ENCODE peak calls at places on chromosomes 6 and 20, in eight cellular contexts. A, P, N, W, V, Q, K and B are unnamed samples.

GRCh38 chr6:134216304-134217029 is 101.4 kb downstream of the SGK1 start:
- DNase-seq in A (no peak), P (no peak), N (no peak), W (no peak), V (no peak), Q (no peak), K (no peak), B (no peak)

GRCh38 chr6:150764638-150765456 is 100.7 kb upstream of the MTHFD1L start:
- DNase-seq in A (no peak), P (no peak), N (no peak), W (no peak), V (no peak), Q (no peak), K (no peak), B (no peak)

GRCh38 chr6:41255638-41256246 is 27.6 kb downstream of the TREML4 start:
- DNase-seq in A (no peak), P (no peak), N (no peak), W (no peak), V (no peak), Q (no peak), K (no peak), B (no peak)

GRCh38 chr20:10793741-10794140 is 119.9 kb upstream of the JAG1 start:
- DNase-seq in A (no peak), P (no peak), N (no peak), W (no peak), V (no peak), Q (peak), K (peak), B (no peak)

GRCh38 chr20:33211817-33212424 is 5.2 kb upstream of the BPIFA3 start:
- DNase-seq in A (peak), P (peak), N (peak), W (peak), V (peak), Q (peak), K (peak), B (peak)

GRCh38 chr6:55568779-55569439 is 10.1 kb downstream of the HMGCLL1 start:
- DNase-seq in A (no peak), P (no peak), N (no peak), W (peak), V (no peak), Q (peak), K (no peak), B (no peak)

GRCh38 chr6:110415297-110415916 is at the start of gene DDO:
- DNase-seq in A (peak), P (no peak), N (peak), W (no peak), V (peak), Q (no peak), K (no peak), B (peak)

GRCh38 chr6:36625161-36625919 is 31.2 kb downstream of the SRSF3 start:
- DNase-seq in A (peak), P (no peak), N (no peak), W (no peak), V (peak), Q (peak), K (no peak), B (peak)

GRCh38 chr20:49501917-49502316 is 19.4 kb upstream of the KCNB1 start:
- DNase-seq in A (peak), P (peak), N (peak), W (no peak), V (peak), Q (peak), K (peak), B (peak)

GRCh38 chr20:38089500-38089899 is 56.0 kb downstream of the RPRD1B start:
- DNase-seq in A (no peak), P (no peak), N (no peak), W (no peak), V (no peak), Q (no peak), K (no peak), B (no peak)

GRCh38 chr6:143759666-143760065 is 81.9 kb downstream of the PHACTR2 start:
- DNase-seq in A (no peak), P (no peak), N (peak), W (no peak), V (no peak), Q (no peak), K (no peak), B (peak)

GRCh38 chr20:23655551-23656211 is 17.9 kb upstream of the CST3 start:
- DNase-seq in A (no peak), P (no peak), N (no peak), W (no peak), V (no peak), Q (no peak), K (no peak), B (peak)

GRCh38 chr6:113994934-113995342 is 24.0 kb upstream of the HDAC2 start:
- DNase-seq in A (peak), P (peak), N (peak), W (peak), V (peak), Q (peak), K (peak), B (peak)

GRCh38 chr6:150998992-150999975 is 133.8 kb downstream of the MTHFD1L start:
- DNase-seq in A (no peak), P (no peak), N (no peak), W (no peak), V (no peak), Q (no peak), K (no peak), B (peak)

GRCh38 chr20:47273591-47274235 is 82.8 kb downstream of the ZMYND8 start:
- DNase-seq in A (peak), P (no peak), N (no peak), W (no peak), V (peak), Q (no peak), K (no peak), B (peak)

GRCh38 chr6:30555428-30556005 is 772 bp downstream of the GNL1 start:
- DNase-seq in A (peak), P (no peak), N (peak), W (peak), V (peak), Q (peak), K (peak), B (peak)

GRCh38 chr20:52102559-52102958 is 89.0 kb downstream of the ZFP64 start:
- DNase-seq in A (no peak), P (no peak), N (no peak), W (no peak), V (no peak), Q (no peak), K (no peak), B (no peak)
- H3K4me3 ChIP-seq in A (no peak), P (no peak), N (no peak), W (no peak), V (no peak), Q (no peak), K (peak), B (no peak)

GRCh38 chr6:155227076-155227475 is 36.7 kb upstream of the CLDN20 start:
- DNase-seq in A (peak), P (no peak), N (no peak), W (no peak), V (peak), Q (peak), K (peak), B (no peak)

GRCh38 chr6:155228549-155229166 is 35.2 kb upstream of the CLDN20 start:
- DNase-seq in A (peak), P (no peak), N (no peak), W (peak), V (peak), Q (no peak), K (no peak), B (peak)

GRCh38 chr6:155224031-155224451 is 39.8 kb upstream of the CLDN20 start:
- DNase-seq in A (peak), P (peak), N (peak), W (peak), V (peak), Q (no peak), K (no peak), B (peak)

GRCh38 chr6:155221086-155221485 is 42.7 kb upstream of the CLDN20 start:
- DNase-seq in A (no peak), P (no peak), N (no peak), W (no peak), V (no peak), Q (no peak), K (no peak), B (no peak)

GRCh38 chr6:155224618-155225017 is 39.2 kb upstream of the CLDN20 start:
- DNase-seq in A (peak), P (no peak), N (no peak), W (peak), V (no peak), Q (no peak), K (no peak), B (peak)
- TF ChIP-seq EZH2 in A (no peak), P (no peak), N (no peak), W (no peak), V (no peak), Q (no peak), K (no peak), B (no peak)

GRCh38 chr6:32108094-32108627 is 977 bp downstream of the TNXB start:
- DNase-seq in A (no peak), P (no peak), N (no peak), W (peak), V (no peak), Q (peak), K (peak), B (peak)
- H3K4me2 ChIP-seq in A (peak), P (peak), N (no peak), W (peak), V (peak), Q (peak), K (peak), B (peak)

GRCh38 chr6:167351656-167352354 is 26.9 kb downstream of the TTLL2 start:
- DNase-seq in A (no peak), P (no peak), N (no peak), W (no peak), V (no peak), Q (no peak), K (no peak), B (no peak)
- H3K4me3 ChIP-seq in A (peak), P (peak), N (no peak), W (peak), V (peak), Q (no peak), K (no peak), B (no peak)

GRCh38 chr20:46246527-46246926 is 61.8 kb downstream of the CDH22 start:
- DNase-seq in A (no peak), P (no peak), N (no peak), W (no peak), V (no peak), Q (no peak), K (peak), B (no peak)
- TF ChIP-seq EZH2 in A (no peak), P (no peak), N (no peak), W (no peak), V (peak), Q (no peak), K (no peak), B (no peak)

GRCh38 chr6:125940691-125941090 is 15.9 kb upstream of the HINT3 start:
- DNase-seq in A (peak), P (no peak), N (no peak), W (no peak), V (no peak), Q (no peak), K (no peak), B (peak)
- H3K4me2 ChIP-seq in A (no peak), P (no peak), N (no peak), W (no peak), V (peak), Q (no peak), K (no peak), B (peak)

GRCh38 chr6:160042788-160043301 is 74.0 kb downstream of the IGF2R start:
- DNase-seq in A (peak), P (no peak), N (no peak), W (no peak), V (peak), Q (no peak), K (no peak), B (peak)

GRCh38 chr6:160040527-160041264 is 71.8 kb downstream of the IGF2R start:
- DNase-seq in A (no peak), P (no peak), N (no peak), W (no peak), V (no peak), Q (no peak), K (no peak), B (no peak)

GRCh38 chr6:160043784-160044183 is 74.9 kb downstream of the IGF2R start:
- DNase-seq in A (no peak), P (no peak), N (no peak), W (no peak), V (no peak), Q (no peak), K (no peak), B (no peak)

GRCh38 chr6:160041608-160042007 is 72.7 kb downstream of the IGF2R start:
- DNase-seq in A (peak), P (no peak), N (no peak), W (no peak), V (peak), Q (no peak), K (no peak), B (peak)

DNA sequence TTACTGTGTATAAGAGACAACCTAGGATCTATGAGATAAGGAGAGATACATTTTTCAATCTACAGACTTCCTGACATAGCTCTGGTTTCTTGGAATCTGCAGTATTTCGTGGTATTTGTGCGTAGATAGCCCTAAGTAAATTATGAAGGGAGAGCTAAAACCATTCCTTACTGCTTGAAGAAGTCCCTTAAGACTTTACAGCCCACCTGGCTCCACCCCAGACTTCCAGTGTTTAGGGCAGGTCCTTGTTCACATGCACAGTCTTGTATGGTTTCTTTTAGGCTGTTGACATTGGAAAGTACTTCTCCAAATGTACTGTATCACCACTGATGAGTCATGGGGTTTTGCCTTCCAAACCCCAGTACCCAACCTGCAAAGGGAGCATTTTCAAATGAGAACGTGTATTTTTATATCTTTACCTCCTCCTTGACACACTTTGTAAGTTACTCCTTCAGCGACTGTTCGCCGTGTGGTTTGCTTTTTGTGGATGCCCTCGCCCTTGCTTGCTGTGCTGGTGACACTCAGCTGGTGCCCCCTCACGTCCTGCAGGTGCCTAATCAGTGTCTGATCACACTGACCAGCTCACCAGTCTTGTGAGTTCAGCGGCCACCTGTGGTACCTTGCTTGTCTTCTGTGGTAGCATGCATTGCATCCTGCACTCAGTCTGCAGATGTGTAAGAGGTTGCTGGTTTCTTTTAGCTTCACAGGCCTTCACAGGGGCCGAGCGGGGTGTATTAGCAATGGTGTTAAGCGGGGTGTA is 73.3 kb downstream of the IGF2R start:
- DNase-seq in A (peak), P (no peak), N (no peak), W (no peak), V (peak), Q (no peak), K (no peak), B (peak)
- H3K4me3 ChIP-seq in A (no peak), P (no peak), N (no peak), W (no peak), V (peak), Q (no peak), K (no peak), B (peak)